ENCODE peak calls at places on chromosomes 7 and 10, in seven cellular contexts. One of them, this sample, is unnamed.

GRCh38 chr10:62614389-62615157 is 189.9 kb upstream of the ADO start:
- DNase-seq in memory B cell: no peak
- DNase-seq in ELF-1: no peak
- DNase-seq in activated T-helper 1 cell treated with anti-CD3 and anti-CD28 coated beads, Interleukin-12 subunit alpha, Interleukin-12 subunit beta, Interleukin-2, Interleukin-4 antibody, amounts not matched to agents 30 ng/mL and 10 ng/mL and 1 ng/mL, durations not matched to agents 14 hours and 24 hours and 36 hours: no peak
- DNase-seq in stimulated activated CD4-positive, alpha-beta T cell treated with anti-CD3 and anti-CD28 coated beads, Interleukin-4, amount 100 ng/mL, for 4 hours: no peak
- DNase-seq in NCI-H460: no peak
- DNase-seq in activated CD8-positive, alpha-beta memory T cell treated with anti-CD3 and anti-CD28 coated beads, Interleukin-2, amount 10 ng/mL, durations not matched to agents 7 days and 5 days: peak
- DNase-seq in this sample: no peak

GRCh38 chr7:80053098-80053497 is 81.5 kb upstream of the GNAI1 start:
- DNase-seq in NCI-H460: no peak
- DNase-seq in memory B cell: no peak
- DNase-seq in ELF-1: no peak
- DNase-seq in activated T-helper 1 cell treated with anti-CD3 and anti-CD28 coated beads, Interleukin-12 subunit alpha, Interleukin-12 subunit beta, Interleukin-2, Interleukin-4 antibody, amounts not matched to agents 30 ng/mL and 10 ng/mL and 1 ng/mL, durations not matched to agents 14 hours and 24 hours and 36 hours: no peak
- DNase-seq in activated CD8-positive, alpha-beta memory T cell treated with anti-CD3 and anti-CD28 coated beads, Interleukin-2, amount 10 ng/mL, durations not matched to agents 7 days and 5 days: no peak
- DNase-seq in stimulated activated CD4-positive, alpha-beta T cell treated with anti-CD3 and anti-CD28 coated beads, Interleukin-4, amount 100 ng/mL, for 4 hours: no peak
- DNase-seq in this sample: no peak

GRCh38 chr7:148791506-148791905 is 92.6 kb downstream of the EZH2 start:
- DNase-seq in ELF-1: no peak
- DNase-seq in stimulated activated CD4-positive, alpha-beta T cell treated with anti-CD3 and anti-CD28 coated beads, Interleukin-4, amount 100 ng/mL, for 4 hours: no peak
- DNase-seq in NCI-H460: no peak
- DNase-seq in activated CD8-positive, alpha-beta memory T cell treated with anti-CD3 and anti-CD28 coated beads, Interleukin-2, amount 10 ng/mL, durations not matched to agents 7 days and 5 days: no peak
- DNase-seq in memory B cell: no peak
- DNase-seq in activated T-helper 1 cell treated with anti-CD3 and anti-CD28 coated beads, Interleukin-12 subunit alpha, Interleukin-12 subunit beta, Interleukin-2, Interleukin-4 antibody, amounts not matched to agents 30 ng/mL and 10 ng/mL and 1 ng/mL, durations not matched to agents 14 hours and 24 hours and 36 hours: no peak
- DNase-seq in this sample: no peak

GRCh38 chr7:1919539-1920265 is 249.6 kb downstream of the ELFN1 start:
- DNase-seq in ELF-1: no peak
- DNase-seq in memory B cell: no peak
- DNase-seq in activated T-helper 1 cell treated with anti-CD3 and anti-CD28 coated beads, Interleukin-12 subunit alpha, Interleukin-12 subunit beta, Interleukin-2, Interleukin-4 antibody, amounts not matched to agents 30 ng/mL and 10 ng/mL and 1 ng/mL, durations not matched to agents 14 hours and 24 hours and 36 hours: no peak
- DNase-seq in stimulated activated CD4-positive, alpha-beta T cell treated with anti-CD3 and anti-CD28 coated beads, Interleukin-4, amount 100 ng/mL, for 4 hours: no peak
- DNase-seq in NCI-H460: no peak
- DNase-seq in activated CD8-positive, alpha-beta memory T cell treated with anti-CD3 and anti-CD28 coated beads, Interleukin-2, amount 10 ng/mL, durations not matched to agents 7 days and 5 days: no peak
- DNase-seq in this sample: peak

GRCh38 chr7:127536426-127537152 is 48.8 kb downstream of the GCC1 start:
- DNase-seq in activated CD8-positive, alpha-beta memory T cell treated with anti-CD3 and anti-CD28 coated beads, Interleukin-2, amount 10 ng/mL, durations not matched to agents 7 days and 5 days: no peak
- DNase-seq in NCI-H460: no peak
- DNase-seq in activated T-helper 1 cell treated with anti-CD3 and anti-CD28 coated beads, Interleukin-12 subunit alpha, Interleukin-12 subunit beta, Interleukin-2, Interleukin-4 antibody, amounts not matched to agents 30 ng/mL and 10 ng/mL and 1 ng/mL, durations not matched to agents 14 hours and 24 hours and 36 hours: no peak
- DNase-seq in ELF-1: peak
- DNase-seq in memory B cell: no peak
- DNase-seq in stimulated activated CD4-positive, alpha-beta T cell treated with anti-CD3 and anti-CD28 coated beads, Interleukin-4, amount 100 ng/mL, for 4 hours: no peak
- DNase-seq in this sample: no peak

GRCh38 chr7:23373151-23374004 is 74.2 kb downstream of the MALSU1 start:
- DNase-seq in stimulated activated CD4-positive, alpha-beta T cell treated with anti-CD3 and anti-CD28 coated beads, Interleukin-4, amount 100 ng/mL, for 4 hours: peak
- DNase-seq in ELF-1: no peak
- DNase-seq in NCI-H460: no peak
- DNase-seq in activated CD8-positive, alpha-beta memory T cell treated with anti-CD3 and anti-CD28 coated beads, Interleukin-2, amount 10 ng/mL, durations not matched to agents 7 days and 5 days: peak
- DNase-seq in memory B cell: peak
- DNase-seq in activated T-helper 1 cell treated with anti-CD3 and anti-CD28 coated beads, Interleukin-12 subunit alpha, Interleukin-12 subunit beta, Interleukin-2, Interleukin-4 antibody, amounts not matched to agents 30 ng/mL and 10 ng/mL and 1 ng/mL, durations not matched to agents 14 hours and 24 hours and 36 hours: no peak
- DNase-seq in this sample: peak

GRCh38 chr10:46524471-46525176 is 31.8 kb downstream of the GPRIN2 start:
- DNase-seq in memory B cell: no peak
- DNase-seq in NCI-H460: no peak
- DNase-seq in stimulated activated CD4-positive, alpha-beta T cell treated with anti-CD3 and anti-CD28 coated beads, Interleukin-4, amount 100 ng/mL, for 4 hours: peak
- DNase-seq in ELF-1: peak
- DNase-seq in activated CD8-positive, alpha-beta memory T cell treated with anti-CD3 and anti-CD28 coated beads, Interleukin-2, amount 10 ng/mL, durations not matched to agents 7 days and 5 days: no peak
- DNase-seq in activated T-helper 1 cell treated with anti-CD3 and anti-CD28 coated beads, Interleukin-12 subunit alpha, Interleukin-12 subunit beta, Interleukin-2, Interleukin-4 antibody, amounts not matched to agents 30 ng/mL and 10 ng/mL and 1 ng/mL, durations not matched to agents 14 hours and 24 hours and 36 hours: no peak
- DNase-seq in this sample: no peak

GRCh38 chr10:119502214-119502613 is 40.3 kb downstream of the RGS10 start:
- DNase-seq in stimulated activated CD4-positive, alpha-beta T cell treated with anti-CD3 and anti-CD28 coated beads, Interleukin-4, amount 100 ng/mL, for 4 hours: peak
- DNase-seq in activated CD8-positive, alpha-beta memory T cell treated with anti-CD3 and anti-CD28 coated beads, Interleukin-2, amount 10 ng/mL, durations not matched to agents 7 days and 5 days: peak
- DNase-seq in NCI-H460: no peak
- DNase-seq in ELF-1: no peak
- DNase-seq in memory B cell: no peak
- DNase-seq in activated T-helper 1 cell treated with anti-CD3 and anti-CD28 coated beads, Interleukin-12 subunit alpha, Interleukin-12 subunit beta, Interleukin-2, Interleukin-4 antibody, amounts not matched to agents 30 ng/mL and 10 ng/mL and 1 ng/mL, durations not matched to agents 14 hours and 24 hours and 36 hours: peak
- DNase-seq in this sample: no peak

GRCh38 chr7:70726294-70726693 is 405.6 kb upstream of the GALNT17 start:
- DNase-seq in activated CD8-positive, alpha-beta memory T cell treated with anti-CD3 and anti-CD28 coated beads, Interleukin-2, amount 10 ng/mL, durations not matched to agents 7 days and 5 days: no peak
- DNase-seq in activated T-helper 1 cell treated with anti-CD3 and anti-CD28 coated beads, Interleukin-12 subunit alpha, Interleukin-12 subunit beta, Interleukin-2, Interleukin-4 antibody, amounts not matched to agents 30 ng/mL and 10 ng/mL and 1 ng/mL, durations not matched to agents 14 hours and 24 hours and 36 hours: no peak
- DNase-seq in ELF-1: no peak
- DNase-seq in NCI-H460: no peak
- DNase-seq in memory B cell: no peak
- DNase-seq in stimulated activated CD4-positive, alpha-beta T cell treated with anti-CD3 and anti-CD28 coated beads, Interleukin-4, amount 100 ng/mL, for 4 hours: no peak
- DNase-seq in this sample: no peak

GRCh38 chr7:56199639-56200038 is 83.4 kb upstream of the NUPR2 start:
- DNase-seq in ELF-1: no peak
- DNase-seq in memory B cell: no peak
- DNase-seq in activated T-helper 1 cell treated with anti-CD3 and anti-CD28 coated beads, Interleukin-12 subunit alpha, Interleukin-12 subunit beta, Interleukin-2, Interleukin-4 antibody, amounts not matched to agents 30 ng/mL and 10 ng/mL and 1 ng/mL, durations not matched to agents 14 hours and 24 hours and 36 hours: no peak
- DNase-seq in NCI-H460: no peak
- DNase-seq in activated CD8-positive, alpha-beta memory T cell treated with anti-CD3 and anti-CD28 coated beads, Interleukin-2, amount 10 ng/mL, durations not matched to agents 7 days and 5 days: no peak
- DNase-seq in stimulated activated CD4-positive, alpha-beta T cell treated with anti-CD3 and anti-CD28 coated beads, Interleukin-4, amount 100 ng/mL, for 4 hours: no peak
- DNase-seq in this sample: no peak

GRCh38 chr10:116138897-116139296 is 134.1 kb downstream of the GFRA1 start:
- DNase-seq in activated CD8-positive, alpha-beta memory T cell treated with anti-CD3 and anti-CD28 coated beads, Interleukin-2, amount 10 ng/mL, durations not matched to agents 7 days and 5 days: no peak
- DNase-seq in activated T-helper 1 cell treated with anti-CD3 and anti-CD28 coated beads, Interleukin-12 subunit alpha, Interleukin-12 subunit beta, Interleukin-2, Interleukin-4 antibody, amounts not matched to agents 30 ng/mL and 10 ng/mL and 1 ng/mL, durations not matched to agents 14 hours and 24 hours and 36 hours: no peak
- DNase-seq in stimulated activated CD4-positive, alpha-beta T cell treated with anti-CD3 and anti-CD28 coated beads, Interleukin-4, amount 100 ng/mL, for 4 hours: no peak
- DNase-seq in NCI-H460: no peak
- DNase-seq in ELF-1: no peak
- DNase-seq in memory B cell: no peak
- DNase-seq in this sample: no peak

GRCh38 chr7:27210441-27211083 is 10.7 kb upstream of the HOXA13 start:
- DNase-seq in activated T-helper 1 cell treated with anti-CD3 and anti-CD28 coated beads, Interleukin-12 subunit alpha, Interleukin-12 subunit beta, Interleukin-2, Interleukin-4 antibody, amounts not matched to agents 30 ng/mL and 10 ng/mL and 1 ng/mL, durations not matched to agents 14 hours and 24 hours and 36 hours: no peak
- DNase-seq in ELF-1: peak
- DNase-seq in stimulated activated CD4-positive, alpha-beta T cell treated with anti-CD3 and anti-CD28 coated beads, Interleukin-4, amount 100 ng/mL, for 4 hours: peak
- DNase-seq in activated CD8-positive, alpha-beta memory T cell treated with anti-CD3 and anti-CD28 coated beads, Interleukin-2, amount 10 ng/mL, durations not matched to agents 7 days and 5 days: peak
- DNase-seq in memory B cell: no peak
- DNase-seq in NCI-H460: peak
- DNase-seq in this sample: peak

GRCh38 chr7:30594055-30594539 is 581 bp upstream of the GARS1 start:
- DNase-seq in ELF-1: no peak
- DNase-seq in activated CD8-positive, alpha-beta memory T cell treated with anti-CD3 and anti-CD28 coated beads, Interleukin-2, amount 10 ng/mL, durations not matched to agents 7 days and 5 days: peak
- DNase-seq in memory B cell: peak
- DNase-seq in NCI-H460: no peak
- DNase-seq in stimulated activated CD4-positive, alpha-beta T cell treated with anti-CD3 and anti-CD28 coated beads, Interleukin-4, amount 100 ng/mL, for 4 hours: peak
- DNase-seq in activated T-helper 1 cell treated with anti-CD3 and anti-CD28 coated beads, Interleukin-12 subunit alpha, Interleukin-12 subunit beta, Interleukin-2, Interleukin-4 antibody, amounts not matched to agents 30 ng/mL and 10 ng/mL and 1 ng/mL, durations not matched to agents 14 hours and 24 hours and 36 hours: no peak
- DNase-seq in this sample: peak

GRCh38 chr7:91827169-91827568 is 53.3 kb downstream of the MTERF1 start:
- DNase-seq in stimulated activated CD4-positive, alpha-beta T cell treated with anti-CD3 and anti-CD28 coated beads, Interleukin-4, amount 100 ng/mL, for 4 hours: no peak
- DNase-seq in memory B cell: no peak
- DNase-seq in activated T-helper 1 cell treated with anti-CD3 and anti-CD28 coated beads, Interleukin-12 subunit alpha, Interleukin-12 subunit beta, Interleukin-2, Interleukin-4 antibody, amounts not matched to agents 30 ng/mL and 10 ng/mL and 1 ng/mL, durations not matched to agents 14 hours and 24 hours and 36 hours: no peak
- DNase-seq in activated CD8-positive, alpha-beta memory T cell treated with anti-CD3 and anti-CD28 coated beads, Interleukin-2, amount 10 ng/mL, durations not matched to agents 7 days and 5 days: no peak
- DNase-seq in NCI-H460: no peak
- DNase-seq in ELF-1: no peak
- DNase-seq in this sample: no peak

GRCh38 chr10:44195120-44196007 is 189.5 kb downstream of the CXCL12 start:
- DNase-seq in stimulated activated CD4-positive, alpha-beta T cell treated with anti-CD3 and anti-CD28 coated beads, Interleukin-4, amount 100 ng/mL, for 4 hours: no peak
- DNase-seq in ELF-1: no peak
- DNase-seq in NCI-H460: no peak
- DNase-seq in memory B cell: no peak
- DNase-seq in activated T-helper 1 cell treated with anti-CD3 and anti-CD28 coated beads, Interleukin-12 subunit alpha, Interleukin-12 subunit beta, Interleukin-2, Interleukin-4 antibody, amounts not matched to agents 30 ng/mL and 10 ng/mL and 1 ng/mL, durations not matched to agents 14 hours and 24 hours and 36 hours: no peak
- DNase-seq in activated CD8-positive, alpha-beta memory T cell treated with anti-CD3 and anti-CD28 coated beads, Interleukin-2, amount 10 ng/mL, durations not matched to agents 7 days and 5 days: no peak
- DNase-seq in this sample: peak

GRCh38 chr10:88207121-88207546 is 343.7 kb downstream of the PTEN start:
- DNase-seq in ELF-1: no peak
- DNase-seq in memory B cell: no peak
- DNase-seq in activated CD8-positive, alpha-beta memory T cell treated with anti-CD3 and anti-CD28 coated beads, Interleukin-2, amount 10 ng/mL, durations not matched to agents 7 days and 5 days: no peak
- DNase-seq in stimulated activated CD4-positive, alpha-beta T cell treated with anti-CD3 and anti-CD28 coated beads, Interleukin-4, amount 100 ng/mL, for 4 hours: no peak
- DNase-seq in activated T-helper 1 cell treated with anti-CD3 and anti-CD28 coated beads, Interleukin-12 subunit alpha, Interleukin-12 subunit beta, Interleukin-2, Interleukin-4 antibody, amounts not matched to agents 30 ng/mL and 10 ng/mL and 1 ng/mL, durations not matched to agents 14 hours and 24 hours and 36 hours: no peak
- DNase-seq in NCI-H460: no peak
- DNase-seq in this sample: no peak

GRCh38 chr7:16891338-16891737 is 9.6 kb upstream of the AGR3 start:
- DNase-seq in activated CD8-positive, alpha-beta memory T cell treated with anti-CD3 and anti-CD28 coated beads, Interleukin-2, amount 10 ng/mL, durations not matched to agents 7 days and 5 days: peak
- DNase-seq in memory B cell: peak
- DNase-seq in activated T-helper 1 cell treated with anti-CD3 and anti-CD28 coated beads, Interleukin-12 subunit alpha, Interleukin-12 subunit beta, Interleukin-2, Interleukin-4 antibody, amounts not matched to agents 30 ng/mL and 10 ng/mL and 1 ng/mL, durations not matched to agents 14 hours and 24 hours and 36 hours: no peak
- DNase-seq in NCI-H460: peak
- DNase-seq in stimulated activated CD4-positive, alpha-beta T cell treated with anti-CD3 and anti-CD28 coated beads, Interleukin-4, amount 100 ng/mL, for 4 hours: no peak
- DNase-seq in ELF-1: no peak
- DNase-seq in this sample: peak

GRCh38 chr10:75229961-75230360 is 5.8 kb downstream of the COMTD1 start:
- DNase-seq in stimulated activated CD4-positive, alpha-beta T cell treated with anti-CD3 and anti-CD28 coated beads, Interleukin-4, amount 100 ng/mL, for 4 hours: no peak
- DNase-seq in activated T-helper 1 cell treated with anti-CD3 and anti-CD28 coated beads, Interleukin-12 subunit alpha, Interleukin-12 subunit beta, Interleukin-2, Interleukin-4 antibody, amounts not matched to agents 30 ng/mL and 10 ng/mL and 1 ng/mL, durations not matched to agents 14 hours and 24 hours and 36 hours: no peak
- DNase-seq in activated CD8-positive, alpha-beta memory T cell treated with anti-CD3 and anti-CD28 coated beads, Interleukin-2, amount 10 ng/mL, durations not matched to agents 7 days and 5 days: no peak
- DNase-seq in NCI-H460: no peak
- DNase-seq in memory B cell: no peak
- DNase-seq in ELF-1: no peak
- DNase-seq in this sample: no peak

GRCh38 chr10:28311104-28311503 is 8.2 kb upstream of the MPP7 start:
- DNase-seq in NCI-H460: no peak
- DNase-seq in memory B cell: no peak
- DNase-seq in stimulated activated CD4-positive, alpha-beta T cell treated with anti-CD3 and anti-CD28 coated beads, Interleukin-4, amount 100 ng/mL, for 4 hours: no peak
- DNase-seq in ELF-1: no peak
- DNase-seq in activated T-helper 1 cell treated with anti-CD3 and anti-CD28 coated beads, Interleukin-12 subunit alpha, Interleukin-12 subunit beta, Interleukin-2, Interleukin-4 antibody, amounts not matched to agents 30 ng/mL and 10 ng/mL and 1 ng/mL, durations not matched to agents 14 hours and 24 hours and 36 hours: no peak
- DNase-seq in activated CD8-positive, alpha-beta memory T cell treated with anti-CD3 and anti-CD28 coated beads, Interleukin-2, amount 10 ng/mL, durations not matched to agents 7 days and 5 days: no peak
- DNase-seq in this sample: no peak

GRCh38 chr7:73841689-73842247 is 548 bp downstream of the METTL27 start:
- DNase-seq in activated CD8-positive, alpha-beta memory T cell treated with anti-CD3 and anti-CD28 coated beads, Interleukin-2, amount 10 ng/mL, durations not matched to agents 7 days and 5 days: no peak
- DNase-seq in NCI-H460: no peak
- DNase-seq in memory B cell: no peak
- DNase-seq in stimulated activated CD4-positive, alpha-beta T cell treated with anti-CD3 and anti-CD28 coated beads, Interleukin-4, amount 100 ng/mL, for 4 hours: no peak
- DNase-seq in ELF-1: peak
- DNase-seq in activated T-helper 1 cell treated with anti-CD3 and anti-CD28 coated beads, Interleukin-12 subunit alpha, Interleukin-12 subunit beta, Interleukin-2, Interleukin-4 antibody, amounts not matched to agents 30 ng/mL and 10 ng/mL and 1 ng/mL, durations not matched to agents 14 hours and 24 hours and 36 hours: no peak
- DNase-seq in this sample: no peak

GRCh38 chr7:4479367-4480039 is 202.6 kb upstream of the FOXK1 start:
- DNase-seq in activated CD8-positive, alpha-beta memory T cell treated with anti-CD3 and anti-CD28 coated beads, Interleukin-2, amount 10 ng/mL, durations not matched to agents 7 days and 5 days: no peak
- DNase-seq in activated T-helper 1 cell treated with anti-CD3 and anti-CD28 coated beads, Interleukin-12 subunit alpha, Interleukin-12 subunit beta, Interleukin-2, Interleukin-4 antibody, amounts not matched to agents 30 ng/mL and 10 ng/mL and 1 ng/mL, durations not matched to agents 14 hours and 24 hours and 36 hours: no peak
- DNase-seq in memory B cell: no peak
- DNase-seq in NCI-H460: peak
- DNase-seq in stimulated activated CD4-positive, alpha-beta T cell treated with anti-CD3 and anti-CD28 coated beads, Interleukin-4, amount 100 ng/mL, for 4 hours: no peak
- DNase-seq in ELF-1: peak
- DNase-seq in this sample: peak

GRCh38 chr7:96624954-96625353 is 84.7 kb downstream of the SEM1 start:
- DNase-seq in ELF-1: no peak
- DNase-seq in activated T-helper 1 cell treated with anti-CD3 and anti-CD28 coated beads, Interleukin-12 subunit alpha, Interleukin-12 subunit beta, Interleukin-2, Interleukin-4 antibody, amounts not matched to agents 30 ng/mL and 10 ng/mL and 1 ng/mL, durations not matched to agents 14 hours and 24 hours and 36 hours: no peak
- DNase-seq in NCI-H460: no peak
- DNase-seq in stimulated activated CD4-positive, alpha-beta T cell treated with anti-CD3 and anti-CD28 coated beads, Interleukin-4, amount 100 ng/mL, for 4 hours: no peak
- DNase-seq in activated CD8-positive, alpha-beta memory T cell treated with anti-CD3 and anti-CD28 coated beads, Interleukin-2, amount 10 ng/mL, durations not matched to agents 7 days and 5 days: no peak
- DNase-seq in memory B cell: no peak
- DNase-seq in this sample: no peak

GRCh38 chr7:139567647-139568345 is 44.3 kb downstream of the CLEC2L start:
- DNase-seq in ELF-1: no peak
- DNase-seq in NCI-H460: no peak
- DNase-seq in activated T-helper 1 cell treated with anti-CD3 and anti-CD28 coated beads, Interleukin-12 subunit alpha, Interleukin-12 subunit beta, Interleukin-2, Interleukin-4 antibody, amounts not matched to agents 30 ng/mL and 10 ng/mL and 1 ng/mL, durations not matched to agents 14 hours and 24 hours and 36 hours: no peak
- DNase-seq in memory B cell: no peak
- DNase-seq in stimulated activated CD4-positive, alpha-beta T cell treated with anti-CD3 and anti-CD28 coated beads, Interleukin-4, amount 100 ng/mL, for 4 hours: no peak
- DNase-seq in activated CD8-positive, alpha-beta memory T cell treated with anti-CD3 and anti-CD28 coated beads, Interleukin-2, amount 10 ng/mL, durations not matched to agents 7 days and 5 days: no peak
- DNase-seq in this sample: no peak